ENCODE peak calls at places on chromosomes 12 and 14, in eight cellular contexts. H, Y, B, A, G, M, S and W are unnamed samples.

GRCh38 chr14:63875311-63875710 is 22.5 kb downstream of the SYNE2 start:
- DNase-seq in H (no peak), Y (no peak), B (no peak), A (no peak), G (peak; percentile 91), M (no peak), S (no peak), W (no peak)

GRCh38 chr14:49896956-49897355 is 4.1 kb downstream of the ARF6 start:
- DNase-seq in H (no peak), Y (no peak), B (no peak), A (no peak), G (no peak), M (no peak), S (no peak), W (no peak)

GRCh38 chr12:90029317-90029716 is 320.7 kb upstream of the ATP2B1 start:
- DNase-seq in H (no peak), Y (no peak), B (no peak), A (no peak), G (no peak), M (no peak), S (no peak), W (no peak)

GRCh38 chr12:14366211-14366762 is 805 bp downstream of the ATF7IP start:
- DNase-seq in H (no peak), Y (no peak), B (no peak), A (no peak), G (peak; percentile 40), M (peak; percentile 59), S (no peak), W (no peak)

GRCh38 chr12:19298837-19299605 is 140.3 kb upstream of the AEBP2 start:
- DNase-seq in H (no peak), Y (no peak), B (no peak), A (no peak), G (no peak), M (no peak), S (no peak), W (no peak)

GRCh38 chr12:44379827-44380226 is 496.3 kb downstream of the NELL2 start:
- DNase-seq in H (no peak), Y (no peak), B (no peak), A (no peak), G (no peak), M (no peak), S (no peak), W (no peak)

GRCh38 chr12:111437816-111438454 is 32.2 kb downstream of the SH2B3 start:
- DNase-seq in H (no peak), Y (peak; percentile 35), B (peak; percentile 53), A (no peak), G (peak; percentile 88), M (peak; percentile 79), S (no peak), W (peak; percentile 56)

GRCh38 chr14:35050652-35051051 is 4.6 kb downstream of the FAM177A1 start:
- DNase-seq in H (no peak), Y (no peak), B (no peak), A (no peak), G (peak; percentile 72), M (peak; percentile 66), S (no peak), W (no peak)

GRCh38 chr12:51632598-51632997 is 41.6 kb downstream of the SCN8A start:
- DNase-seq in H (no peak), Y (no peak), B (no peak), A (no peak), G (no peak), M (no peak), S (no peak), W (no peak)

GRCh38 chr14:102951799-102952198 is 29.3 kb downstream of the AMN start:
- DNase-seq in H (no peak), Y (no peak), B (no peak), A (no peak), G (peak; percentile 74), M (no peak), S (no peak), W (no peak)

GRCh38 chr12:62730649-62731377 is 204.1 kb downstream of the PPM1H start:
- DNase-seq in H (no peak), Y (no peak), B (no peak), A (no peak), G (peak; percentile 67), M (peak; percentile 91), S (no peak), W (no peak)

DNA sequence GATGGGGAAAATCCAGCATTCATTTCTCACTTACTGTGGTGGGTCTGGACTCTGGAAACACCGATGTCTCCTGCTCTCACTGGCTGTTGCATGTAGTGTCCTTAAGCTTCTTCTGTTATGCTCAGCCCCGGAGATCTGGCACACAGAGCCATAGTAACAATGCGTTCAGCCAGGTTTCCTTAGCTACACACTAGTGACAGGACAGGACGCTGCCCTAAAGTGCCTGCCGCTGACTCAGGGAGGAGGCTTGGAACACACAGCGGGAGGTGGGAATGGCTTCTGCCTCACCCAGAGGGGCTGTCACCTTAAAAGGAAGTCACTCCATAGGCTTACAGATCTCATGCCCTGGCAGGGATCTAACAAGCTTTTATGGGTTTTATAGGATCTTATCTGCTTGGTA is 95.4 kb upstream of the LMNTD1 start:
- DNase-seq in H (peak; percentile 74), Y (no peak), B (peak; percentile 35), A (no peak), G (peak; percentile 73), M (peak; percentile 72), S (no peak), W (no peak)
- H3K4me3 ChIP-seq in H (peak overlapping the region; percentile 15), Y (no peak overlapping the region), B (no peak overlapping the region), A (no peak overlapping the region), G (peak overlapping the region; percentile 22), M (peak overlapping the region; percentile 61), S (no peak overlapping the region), W (peak overlapping the region; percentile 33)

GRCh38 chr14:29926701-29927595 is 699 bp downstream of the PRKD1 start:
- DNase-seq in H (peak; percentile 50), Y (no peak), B (no peak), A (no peak), G (peak; percentile 43), M (peak; percentile 81), S (no peak), W (no peak)
- H3K4me3 ChIP-seq in H (peak overlapping the region; percentile 57), Y (no peak overlapping the region), B (peak overlapping the region; percentile 69), A (peak overlapping the region; percentile 50), G (peak overlapping the region; percentile 75), M (peak overlapping the region; percentile 89), S (peak overlapping the region; percentile 79), W (peak overlapping the region; percentile 77)

DNA sequence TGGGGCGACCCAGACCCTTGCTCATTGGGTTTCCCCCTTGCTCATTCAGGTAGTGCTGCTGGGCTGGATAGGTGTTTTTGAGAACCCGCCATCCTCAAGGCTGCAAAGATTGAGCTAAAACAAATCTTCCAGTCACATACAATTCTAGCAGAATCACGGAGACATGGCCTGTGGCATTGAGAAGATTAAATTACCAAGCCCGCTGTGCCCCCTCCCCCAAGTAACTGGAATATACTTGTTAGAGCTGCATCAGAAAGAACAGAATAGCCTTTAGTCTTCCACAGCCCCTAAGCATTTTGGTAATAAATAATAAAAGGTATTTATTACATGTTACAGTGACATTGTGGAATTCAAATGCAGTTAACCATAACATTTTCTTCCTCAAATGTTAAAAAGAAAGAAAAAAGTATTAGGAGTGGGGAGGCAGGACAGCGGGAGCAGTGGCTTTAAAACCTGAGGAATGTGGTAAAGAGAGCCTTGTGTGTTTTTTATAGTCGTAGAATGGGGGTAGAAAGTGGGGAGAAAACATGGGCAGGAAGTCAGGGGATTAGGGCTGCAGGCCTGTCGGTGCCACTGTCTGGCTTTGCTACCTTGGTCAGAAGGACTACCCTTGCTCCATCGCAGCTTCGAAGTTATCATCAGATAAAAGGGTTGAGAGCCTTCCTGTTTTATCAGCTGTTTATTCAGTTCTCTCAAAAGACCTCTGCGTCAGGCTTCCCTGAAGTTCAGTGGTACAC is 255.8 kb downstream of the MSRB3 start:
- DNase-seq in H (no peak), Y (no peak), B (no peak), A (no peak), G (no peak), M (no peak), S (no peak), W (peak; percentile 58)
- H3K4me3 ChIP-seq in H (no peak overlapping the region), Y (no peak overlapping the region), B (no peak overlapping the region), A (no peak overlapping the region), G (no peak overlapping the region), M (no peak overlapping the region), S (no peak overlapping the region), W (no peak overlapping the region)

DNA sequence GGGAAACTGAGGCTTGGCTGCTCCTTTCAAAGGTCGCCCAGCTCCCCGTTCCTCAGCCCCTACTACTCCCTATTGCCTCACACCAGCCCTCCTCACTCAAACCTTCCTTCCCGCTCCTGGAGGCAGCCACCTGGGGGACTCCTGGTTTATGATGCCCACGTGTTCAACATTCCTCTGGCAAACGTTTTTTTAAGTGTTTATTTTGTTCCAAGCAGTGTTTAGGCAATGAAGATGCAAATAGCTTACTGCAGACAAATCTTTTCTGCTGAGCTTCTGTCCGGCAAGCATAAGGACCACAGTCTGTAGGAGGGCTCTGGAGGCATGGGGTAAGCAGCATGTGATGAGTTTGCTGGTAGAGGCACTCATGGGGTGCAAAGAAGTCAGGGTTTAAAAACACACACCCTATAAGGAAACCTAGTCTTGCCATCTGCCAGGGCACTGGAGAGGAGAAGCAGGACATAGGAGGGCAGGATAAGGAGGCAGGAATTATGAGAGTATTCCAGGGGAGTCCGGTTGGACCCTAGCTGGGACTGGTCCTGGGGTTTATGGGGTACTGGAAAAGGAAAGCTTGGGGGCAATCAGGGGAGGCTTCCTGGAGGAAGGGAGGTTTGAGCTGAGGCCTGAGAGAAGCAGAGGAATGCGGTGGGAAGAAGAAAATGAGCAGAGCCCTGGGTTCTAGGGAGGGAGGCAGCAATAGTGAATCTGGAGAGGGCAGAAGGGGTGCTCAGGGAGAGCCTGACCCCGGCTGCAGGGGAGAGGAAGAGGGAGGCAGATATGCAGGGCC is 123.3 kb downstream of the NCOR2 start:
- DNase-seq in H (no peak), Y (no peak), B (no peak), A (no peak), G (peak; percentile 65), M (no peak), S (no peak), W (no peak)
- H3K4me3 ChIP-seq in H (no peak overlapping the region), Y (no peak overlapping the region), B (no peak overlapping the region), A (no peak overlapping the region), G (no peak overlapping the region), M (no peak overlapping the region), S (no peak overlapping the region), W (no peak overlapping the region)

DNA sequence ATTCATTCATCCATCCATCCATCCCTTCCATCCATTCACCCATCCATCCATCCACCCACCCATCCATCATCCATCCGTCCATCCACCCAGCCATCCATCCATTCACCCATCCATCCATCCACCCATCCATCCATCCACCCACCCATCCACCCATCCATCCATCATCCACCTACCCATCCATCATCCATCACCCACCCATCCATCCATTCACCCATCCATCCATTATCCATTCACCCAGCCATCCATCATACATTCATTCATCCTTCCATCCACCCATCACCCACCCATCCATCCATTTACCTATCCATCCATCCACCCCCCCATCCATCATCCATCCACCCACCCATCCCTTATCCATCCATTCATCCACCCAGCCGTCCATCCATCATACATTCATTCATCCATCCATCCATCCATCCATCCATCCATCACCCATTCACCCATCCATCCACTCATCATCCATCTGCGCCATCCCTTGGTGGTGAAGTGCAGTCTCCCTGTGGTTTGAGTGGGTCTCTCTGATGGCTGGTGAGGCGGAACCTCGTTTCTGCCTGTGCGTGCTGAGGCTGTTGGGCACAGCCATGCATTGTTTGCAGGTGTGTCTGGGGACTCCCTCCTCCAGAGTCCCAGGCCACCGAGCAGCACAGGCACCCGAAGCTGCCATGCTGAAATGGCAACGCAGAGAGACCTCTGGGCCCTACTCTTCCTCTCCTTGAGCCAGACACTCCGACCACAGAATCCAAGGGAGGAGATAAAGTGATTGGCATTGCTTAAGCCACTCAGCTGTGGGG is 22.7 kb downstream of the NOC4L start:
- DNase-seq in H (no peak), Y (no peak), B (no peak), A (no peak), G (no peak), M (no peak), S (no peak), W (no peak)
- H3K4me3 ChIP-seq in H (no peak overlapping the region), Y (no peak overlapping the region), B (no peak overlapping the region), A (no peak overlapping the region), G (no peak overlapping the region), M (no peak overlapping the region), S (no peak overlapping the region), W (no peak overlapping the region)